ENCODE peak calls at places on chromosomes 13 and 19, in nine cellular contexts. V is H1, D is SK-N-SH, S is MM.1S, E is fibroblast of lung, K is GM23248, O is neural progenitor cell, R is endodermal cell, M is mammary epithelial cell. H is an unnamed sample.

GRCh38 chr13:61286148-61286745 is 129.4 kb downstream of the PCDH20 start:
- DNase-seq in V (peak; percentile 9), D (peak; percentile 4), S (peak; percentile 20), E (no peak), K (no peak), O (peak; percentile 53), R (peak; percentile 73), M (no peak), H (peak; percentile 6)

GRCh38 chr19:53772943-53773342 is 51.2 kb downstream of the NLRP12 start:
- DNase-seq in V (no peak), D (peak; percentile 55), S (peak; percentile 38), E (peak; percentile 46), K (peak; percentile 61), O (peak; percentile 81), R (peak; percentile 93), M (peak; percentile 38), H (peak; percentile 42)

GRCh38 chr19:32268381-32268780 is 77.0 kb upstream of the ZNF507 start:
- DNase-seq in V (no peak), D (no peak), S (no peak), E (no peak), K (no peak), O (no peak), R (no peak), M (no peak), H (no peak)

GRCh38 chr19:43777163-43777700 is 3.5 kb downstream of the KCNN4 start:
- DNase-seq in V (no peak), D (peak; percentile 69), S (no peak), E (peak; percentile 82), K (peak; percentile 37), O (no peak), R (no peak), M (peak; percentile 35), H (no peak)

GRCh38 chr13:97432917-97433726 is 847 bp upstream of the RAP2A start:
- DNase-seq in V (peak; percentile 99), D (peak; percentile 83), S (peak; percentile 100), E (peak; percentile 100), K (peak; percentile 100), O (peak; percentile 99), R (peak; percentile 100), M (peak; percentile 100), H (peak; percentile 92)

GRCh38 chr13:80798576-80799133 is 457.7 kb upstream of the SPRY2 start:
- DNase-seq in V (no peak), D (no peak), S (no peak), E (no peak), K (no peak), O (no peak), R (no peak), M (no peak), H (no peak)

GRCh38 chr19:36331353-36332228 is 47.4 kb downstream of the ZFP14 start:
- DNase-seq in V (peak; percentile 93), D (peak; percentile 88), S (peak; percentile 70), E (peak; percentile 98), K (peak; percentile 97), O (peak; percentile 97), R (peak; percentile 99), M (peak; percentile 91), H (peak; percentile 93)

GRCh38 chr13:105272660-105273631 is 1262.5 kb downstream of the EFNB2 start:
- DNase-seq in V (no peak), D (no peak), S (no peak), E (no peak), K (no peak), O (peak; percentile 7), R (no peak), M (no peak), H (no peak)

GRCh38 chr19:54207908-54208783 is 7.5 kb downstream of the RPS9 start:
- DNase-seq in V (no peak), D (no peak), S (no peak), E (peak; percentile 77), K (peak; percentile 30), O (no peak), R (peak; percentile 83), M (no peak), H (no peak)

GRCh38 chr13:100209857-100210580 is 121.1 kb downstream of the PCCA start:
- DNase-seq in V (no peak), D (no peak), S (no peak), E (peak; percentile 87), K (peak; percentile 88), O (no peak), R (no peak), M (peak; percentile 76), H (no peak)

GRCh38 chr19:1469200-1469935 is 9.6 kb downstream of the C19orf25 start:
- DNase-seq in V (no peak), D (no peak), S (no peak), E (no peak), K (peak; percentile 59), O (peak; percentile 73), R (peak; percentile 78), M (no peak), H (no peak)

GRCh38 chr19:38839816-38840582 is 8.4 kb upstream of the ECH1 start:
- DNase-seq in V (no peak), D (no peak), S (no peak), E (peak; percentile 37), K (peak; percentile 45), O (no peak), R (no peak), M (peak; percentile 29), H (no peak)
- H3K4me3 ChIP-seq in V (no peak overlapping the region), D (no peak overlapping the region), S (no peak overlapping the region), E (no peak overlapping the region), K (no peak overlapping the region), O (no peak overlapping the region), R (no peak overlapping the region), M (no peak overlapping the region), H (no peak overlapping the region)

GRCh38 chr13:114059428-114059827 is 73.0 kb downstream of the RASA3 start:
- DNase-seq in V (no peak), D (no peak), S (no peak), E (no peak), K (no peak), O (no peak), R (no peak), M (no peak), H (no peak)
- H3K9ac ChIP-seq in V (no peak overlapping the region), D (no peak overlapping the region), S (no peak overlapping the region), E (no peak overlapping the region), K (no peak overlapping the region), O (no peak overlapping the region), R (no peak overlapping the region), M (no peak overlapping the region), H (no peak overlapping the region)

GRCh38 chr13:19962894-19963293 is 4.4 kb downstream of the ZMYM2 start:
- DNase-seq in V (no peak), D (no peak), S (no peak), E (no peak), K (no peak), O (no peak), R (no peak), M (no peak), H (no peak)

GRCh38 chr13:19959831-19960672 is 1.5 kb downstream of the ZMYM2 start:
- DNase-seq in V (peak; percentile 70), D (peak; percentile 77), S (peak; percentile 87), E (peak; percentile 88), K (peak; percentile 97), O (peak; percentile 94), R (peak; percentile 93), M (peak; percentile 84), H (no peak)

GRCh38 chr13:19960673-19961015 is 2.1 kb downstream of the ZMYM2 start:
- DNase-seq in V (no peak), D (no peak), S (peak; percentile 54), E (no peak), K (peak; percentile 20), O (no peak), R (no peak), M (peak; percentile 16), H (no peak)

GRCh38 chr13:19961484-19961883 is 3.0 kb downstream of the ZMYM2 start:
- DNase-seq in V (no peak), D (no peak), S (no peak), E (no peak), K (no peak), O (no peak), R (no peak), M (no peak), H (no peak)

GRCh38 chr13:19961924-19962323 is 3.4 kb downstream of the ZMYM2 start:
- DNase-seq in V (no peak), D (no peak), S (no peak), E (no peak), K (no peak), O (no peak), R (no peak), M (no peak), H (no peak)
- H3K4me3 ChIP-seq in V (peak overlapping the region; percentile 96), D (peak overlapping the region; percentile 4), S (no peak overlapping the region), E (peak overlapping the region; percentile 86), K (peak overlapping the region; percentile 78), O (peak overlapping the region; percentile 94), R (peak overlapping the region; percentile 99), M (no peak overlapping the region), H (no peak overlapping the region)

GRCh38 chr19:33394723-33395560 is 21.4 kb downstream of the CEBPG start:
- DNase-seq in V (no peak), D (peak; percentile 38), S (no peak), E (no peak), K (peak; percentile 37), O (no peak), R (no peak), M (no peak), H (no peak)

GRCh38 chr19:33396701-33397535 is 23.4 kb downstream of the CEBPG start:
- DNase-seq in V (no peak), D (peak; percentile 27), S (no peak), E (no peak), K (no peak), O (peak; percentile 49), R (peak; percentile 77), M (no peak), H (no peak)

GRCh38 chr19:33397536-33398360 is 24.2 kb downstream of the CEBPG start:
- DNase-seq in V (no peak), D (peak; percentile 68), S (no peak), E (no peak), K (no peak), O (peak; percentile 66), R (peak; percentile 80), M (no peak), H (no peak)

GRCh38 chr19:33394006-33394722 is 20.7 kb downstream of the CEBPG start:
- DNase-seq in V (no peak), D (no peak), S (no peak), E (peak; percentile 74), K (peak; percentile 95), O (no peak), R (no peak), M (peak; percentile 75), H (no peak)

DNA sequence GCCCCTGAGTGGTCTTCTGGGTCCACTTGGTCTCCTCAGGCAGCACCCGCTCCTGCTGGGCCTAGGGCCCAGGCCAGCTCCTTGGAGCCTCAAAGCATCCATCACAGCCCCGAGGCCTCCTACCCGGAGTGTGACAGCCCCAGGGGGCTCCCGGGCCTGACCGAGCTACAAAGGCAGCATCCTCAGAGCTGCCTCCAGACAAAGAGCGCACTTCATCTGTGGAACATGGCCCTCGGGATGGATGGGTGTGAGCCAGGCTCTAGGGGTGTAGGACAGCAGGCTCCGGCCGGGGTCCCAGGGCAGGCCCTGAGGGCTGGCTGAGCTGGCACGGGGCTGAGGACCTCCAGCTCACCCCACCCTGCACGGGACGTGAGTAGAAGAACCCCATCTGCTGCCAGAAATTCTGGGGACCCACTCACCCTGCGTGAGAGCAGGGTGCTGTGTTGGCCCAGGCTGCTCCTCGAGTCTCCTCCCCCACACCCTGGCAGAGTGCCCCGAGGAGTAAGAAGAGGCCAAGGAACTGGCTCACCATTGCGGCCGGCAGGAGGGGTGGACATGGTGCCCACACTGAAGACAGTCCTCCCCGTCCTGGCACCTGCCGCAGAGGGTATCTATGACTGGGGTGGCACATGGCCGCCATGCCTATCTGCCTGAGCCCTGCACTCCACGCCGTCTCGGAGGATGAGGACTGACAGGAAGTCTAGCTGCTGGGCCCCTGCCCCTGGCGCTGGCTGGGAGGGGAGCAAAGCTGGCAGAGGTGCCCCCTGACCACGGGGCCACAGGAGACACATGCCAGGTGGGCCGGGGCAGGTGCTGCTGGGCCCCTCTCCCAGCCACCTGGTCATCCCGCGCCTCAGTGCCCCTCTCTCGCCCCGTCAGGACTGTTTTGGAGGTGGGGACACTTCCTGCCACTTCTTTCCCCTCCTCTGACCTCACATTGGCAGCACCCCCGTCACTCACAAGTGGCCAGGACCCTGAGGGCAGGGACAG is 22.3 kb downstream of the CEBPG start:
- DNase-seq in V (no peak), D (peak; percentile 22), S (no peak), E (peak; percentile 49), K (peak; percentile 90), O (no peak), R (no peak), M (no peak), H (no peak)
- H3K9ac ChIP-seq in V (no peak overlapping the region), D (no peak overlapping the region), S (no peak overlapping the region), E (no peak overlapping the region), K (peak overlapping the region; percentile 47), O (no peak overlapping the region), R (no peak overlapping the region), M (no peak overlapping the region), H (no peak overlapping the region)

H was measured in NT2/D1.